ENCODE peak calls at places on chromosomes 5 and 9, in six cellular contexts. T is tibial nerve, X is IMR-90, G is heart left ventricle, B is HFF-Myc, P is thoracic aorta. R is an unnamed sample.

GRCh38 chr9:80892703-80893102 is 796.6 kb downstream of the TLE1 start:
- DNase-seq in T (no peak), X (peak), G (no peak), B (no peak), P (no peak), R (no peak)

GRCh38 chr5:148995791-148996190 is 67.1 kb downstream of the SH3TC2 start:
- DNase-seq in T (no peak), X (no peak), G (no peak), B (no peak), P (no peak), R (no peak)

GRCh38 chr5:53929596-53929995 is 369.2 kb downstream of the NDUFS4 start:
- DNase-seq in T (no peak), X (no peak), G (no peak), B (no peak), P (no peak), R (no peak)

GRCh38 chr9:135851748-135852147 is 55.6 kb downstream of the CAMSAP1 start:
- DNase-seq in T (no peak), X (no peak), G (no peak), B (no peak), P (no peak), R (no peak)

GRCh38 chr5:155050384-155051019 is 36.9 kb downstream of the KIF4B start:
- DNase-seq in T (no peak), X (no peak), G (no peak), B (no peak), P (no peak), R (no peak)

GRCh38 chr9:33787839-33788238 is 7.5 kb upstream of the PRSS3 start:
- DNase-seq in T (no peak), X (no peak), G (peak), B (no peak), P (no peak), R (no peak)

GRCh38 chr5:176629853-176630680 is at the start of the genes EIF4E1B and SNCB:
- DNase-seq in T (no peak), X (no peak), G (no peak), B (no peak), P (no peak), R (peak)

GRCh38 chr9:99356512-99356971 is 134.5 kb downstream of the SEC61B start:
- DNase-seq in T (no peak), X (no peak), G (peak), B (no peak), P (no peak), R (no peak)

GRCh38 chr9:37281541-37281940 is 141.0 kb upstream of the GRHPR start:
- DNase-seq in T (no peak), X (no peak), G (no peak), B (no peak), P (no peak), R (no peak)

GRCh38 chr9:126334626-126335621 is 8.3 kb downstream of the MVB12B start:
- DNase-seq in T (no peak), X (peak), G (no peak), B (no peak), P (no peak), R (peak)

GRCh38 chr5:68339921-68340321 is 124.4 kb downstream of the PIK3R1 start:
- DNase-seq in T (no peak), X (no peak), G (no peak), B (no peak), P (no peak), R (peak)

GRCh38 chr9:93665566-93666278 is 89.3 kb downstream of the PHF2 start:
- DNase-seq in T (peak), X (no peak), G (peak), B (no peak), P (no peak), R (no peak)

GRCh38 chr5:5492087-5492933 is 69.8 kb downstream of the ICE1 start:
- DNase-seq in T (no peak), X (peak), G (no peak), B (peak), P (no peak), R (peak)

GRCh38 chr5:34687269-34688011 is 31.3 kb downstream of the RAI14 start:
- DNase-seq in T (no peak), X (peak), G (no peak), B (no peak), P (no peak), R (peak)

GRCh38 chr5:78638423-78638822 is 10.1 kb downstream of the LHFPL2 start:
- DNase-seq in T (no peak), X (peak), G (peak), B (peak), P (peak), R (peak)

GRCh38 chr5:2020730-2021129 is 138.0 kb upstream of the IRX4 start:
- DNase-seq in T (no peak), X (no peak), G (no peak), B (no peak), P (no peak), R (no peak)
- TF ChIP-seq CTCF in T (no peak), X (no peak), G (no peak), B (no peak), P (no peak), R (no peak)

GRCh38 chr5:150945947-150946346 is 41.2 kb upstream of the ZNF300 start:
- DNase-seq in T (no peak), X (no peak), G (no peak), B (no peak), P (no peak), R (no peak)

GRCh38 chr5:150946351-150946905 is 41.6 kb upstream of the ZNF300 start:
- DNase-seq in T (peak), X (peak), G (peak), B (peak), P (peak), R (peak)

GRCh38 chr5:150948539-150948938 is 43.8 kb upstream of the ZNF300 start:
- DNase-seq in T (no peak), X (no peak), G (no peak), B (no peak), P (no peak), R (no peak)

GRCh38 chr5:150945501-150945900 is 40.7 kb upstream of the ZNF300 start:
- DNase-seq in T (no peak), X (peak), G (no peak), B (no peak), P (no peak), R (peak)
- H3K4me3 ChIP-seq in T (no peak), X (no peak), G (peak), B (no peak), P (peak), R (peak)

DNA sequence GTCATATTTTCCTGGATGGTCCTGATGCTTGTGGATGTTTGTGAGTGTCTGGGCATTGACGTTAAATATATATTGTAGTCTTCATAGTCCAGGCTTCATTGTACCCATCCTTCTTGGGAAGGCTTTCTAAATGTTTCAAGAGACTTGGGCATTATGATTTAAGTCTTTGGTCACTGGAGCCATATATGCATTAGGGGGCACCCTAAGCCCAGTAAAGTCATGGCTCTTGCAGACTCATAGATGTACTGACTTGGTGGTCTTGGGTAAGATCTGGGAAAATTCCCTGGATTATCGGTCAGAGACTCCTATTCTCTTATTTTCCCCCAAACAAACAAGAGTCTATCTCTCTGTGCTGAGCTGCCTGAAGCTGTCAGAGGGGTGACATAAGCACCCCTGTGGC is 271.1 kb downstream of the TRIM36 start:
- DNase-seq in T (no peak), X (no peak), G (no peak), B (no peak), P (no peak), R (no peak)
- TF ChIP-seq CTCF in T (no peak), X (no peak), G (no peak), B (no peak), P (no peak), R (no peak)

GRCh38 chr9:68920921-68921320 is 93.0 kb downstream of the PRKACG start:
- DNase-seq in T (no peak), X (no peak), G (no peak), B (no peak), P (no peak), R (no peak)
- H3K4me3 ChIP-seq in T (no peak), X (no peak), G (no peak), B (no peak), P (no peak), R (no peak)

GRCh38 chr9:137621131-137621757 is 2.4 kb downstream of the EHMT1 start:
- DNase-seq in T (no peak), X (no peak), G (no peak), B (no peak), P (no peak), R (no peak)
- TF ChIP-seq CTCF in T (no peak), X (peak), G (peak), B (peak), P (peak), R (peak)

GRCh38 chr5:139391570-139392323 is 2.0 kb upstream of the MZB1 start:
- DNase-seq in T (no peak), X (peak), G (no peak), B (no peak), P (no peak), R (no peak)
- H3K4me3 ChIP-seq in T (no peak), X (no peak), G (peak), B (peak), P (peak), R (no peak)

DNA sequence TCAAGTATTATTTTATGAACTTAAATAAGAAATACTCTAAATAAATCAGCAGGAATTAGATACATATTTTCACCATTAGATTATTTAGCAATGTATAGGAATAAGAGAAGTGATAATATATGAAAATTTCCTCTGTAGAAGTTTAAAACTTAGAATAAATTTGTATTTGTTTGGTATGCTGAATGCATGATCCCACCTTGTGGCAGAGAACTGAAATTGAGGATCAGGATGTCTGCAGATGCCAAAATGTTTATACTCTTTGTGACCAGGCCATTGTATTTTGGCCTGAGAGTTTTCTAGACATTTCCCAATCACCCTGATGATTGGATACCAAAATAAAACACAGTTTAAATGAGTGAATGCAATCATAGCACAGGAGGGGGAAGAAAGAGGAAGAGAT is 6.3 kb downstream of the TYRP1 start:
- DNase-seq in T (no peak), X (peak), G (no peak), B (no peak), P (no peak), R (peak)
- TF ChIP-seq CTCF in T (no peak), X (peak), G (no peak), B (no peak), P (no peak), R (peak)

GRCh38 chr9:95009459-95009858 is 283.0 kb downstream of the AOPEP start:
- DNase-seq in T (no peak), X (no peak), G (no peak), B (no peak), P (no peak), R (no peak)

GRCh38 chr9:95008151-95008771 is 281.8 kb downstream of the AOPEP start:
- DNase-seq in T (no peak), X (no peak), G (no peak), B (no peak), P (no peak), R (peak)

GRCh38 chr9:95012902-95013301 is 286.4 kb downstream of the AOPEP start:
- DNase-seq in T (no peak), X (no peak), G (no peak), B (no peak), P (no peak), R (no peak)

GRCh38 chr9:95012035-95012708 is 285.7 kb downstream of the AOPEP start:
- DNase-seq in T (no peak), X (no peak), G (no peak), B (no peak), P (no peak), R (no peak)

GRCh38 chr9:95010431-95010838 is 283.9 kb downstream of the AOPEP start:
- DNase-seq in T (no peak), X (no peak), G (no peak), B (no peak), P (no peak), R (no peak)
- H3K4me3 ChIP-seq in T (no peak), X (no peak), G (no peak), B (no peak), P (peak), R (no peak)

DNA sequence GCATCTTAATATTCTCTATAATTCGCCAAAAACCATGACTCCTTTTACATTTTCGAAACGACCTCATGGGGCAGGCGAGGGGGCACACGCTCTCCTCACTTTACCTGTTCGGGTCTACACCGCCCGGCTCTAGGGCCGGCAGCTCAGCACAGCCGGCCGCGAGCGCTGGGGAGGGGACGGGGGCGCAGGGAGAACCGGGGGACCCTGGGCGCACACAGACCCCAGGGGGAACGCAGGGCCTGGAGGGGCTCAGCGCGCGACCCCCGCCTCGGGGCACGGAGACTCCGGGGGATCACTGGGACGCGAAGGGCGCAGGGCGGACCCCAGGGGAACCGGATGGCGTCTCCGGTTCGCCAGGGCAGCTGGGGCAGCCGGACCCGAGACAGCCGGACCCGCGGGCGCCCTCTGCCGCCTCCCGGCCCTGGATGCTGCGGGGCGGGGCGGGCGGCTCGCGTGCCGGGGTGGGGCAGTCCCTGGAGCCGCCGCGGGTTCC is at the start of gene AHRR:
- DNase-seq in T (no peak), X (peak), G (peak), B (no peak), P (no peak), R (peak)
- TF ChIP-seq CTCF in T (peak), X (peak), G (peak), B (peak), P (peak), R (peak)

DNA sequence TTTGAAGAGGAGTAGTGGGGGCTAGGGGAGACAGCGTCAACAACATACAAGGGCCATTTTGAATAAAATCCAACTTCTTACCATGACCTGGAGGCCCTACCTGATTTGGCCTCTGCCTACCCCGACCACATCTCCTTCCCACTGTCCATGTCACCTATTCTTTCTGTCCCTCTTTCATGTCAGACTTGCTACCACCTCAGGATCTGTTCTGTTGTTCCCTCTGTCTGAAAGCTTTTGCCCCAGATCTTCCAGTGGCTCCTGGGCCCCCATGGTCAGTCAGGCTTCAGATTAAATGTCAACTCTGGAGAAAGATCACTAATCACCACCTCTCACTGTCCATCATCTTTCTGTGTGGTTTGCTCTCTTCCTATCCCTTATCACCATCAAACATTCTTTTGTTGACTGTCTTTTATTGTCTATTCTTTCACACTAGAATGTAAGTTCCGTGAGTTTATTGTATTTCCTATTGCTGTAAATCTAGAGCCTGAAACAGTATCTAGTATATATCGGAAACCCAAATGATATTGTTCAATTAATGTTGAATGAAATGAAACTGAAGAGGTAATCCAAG is 31.2 kb upstream of the APC start:
- DNase-seq in T (no peak), X (no peak), G (no peak), B (no peak), P (no peak), R (no peak)
- H3K4me3 ChIP-seq in T (peak), X (no peak), G (peak), B (peak), P (peak), R (no peak)

R was measured in astrocyte of the spinal cord.